ENCODE peak calls at places on chromosome 20, in five cellular contexts. M, L, C, T and A are unnamed samples.

GRCh38 chr20:18032977-18033892 is 24.5 kb downstream of the OVOL2 start:
- DNase-seq in L (no peak), C (no peak), T (no peak), M (peak), A (no peak)

GRCh38 chr20:12970372-12970821 is 38.4 kb upstream of the SPTLC3 start:
- DNase-seq in L (no peak), C (no peak), T (peak), M (no peak), A (no peak)

GRCh38 chr20:16175322-16175721 is 397.9 kb downstream of the KIF16B start:
- DNase-seq in T (no peak), M (no peak), C (no peak), L (no peak), A (no peak)

GRCh38 chr20:35312348-35312747 is 20.1 kb upstream of the FAM83C start:
- DNase-seq in T (peak), M (no peak), L (no peak), C (no peak), A (no peak)

GRCh38 chr20:18983796-18984195 is 170.2 kb downstream of the SCP2D1 start:
- DNase-seq in M (no peak), L (no peak), C (no peak), T (no peak), A (no peak)

GRCh38 chr20:316316-317068 is 8.9 kb upstream of the SOX12 start:
- DNase-seq in T (no peak), L (peak), M (no peak), C (no peak), A (no peak)

GRCh38 chr20:59192533-59192896 is 28.9 kb downstream of the ZNF831 start:
- DNase-seq in M (no peak), C (no peak), T (no peak), L (no peak), A (no peak)

GRCh38 chr20:58006346-58007316 is 221.8 kb downstream of the ANKRD60 start:
- DNase-seq in C (no peak), T (no peak), L (peak), M (no peak), A (no peak)

GRCh38 chr20:45419188-45420091 is 3.5 kb downstream of the PIGT start:
- DNase-seq in L (no peak), C (no peak), M (peak), T (peak), A (peak)
- TF ChIP-seq POLR2A in L (no peak), C (no peak), M (peak), T (no peak), A (no peak)

GRCh38 chr20:54110457-54110856 is 40.1 kb upstream of the BCAS1 start:
- DNase-seq in C (no peak), L (no peak), M (no peak), T (no peak), A (no peak)
- TF ChIP-seq POLR2A in C (no peak), L (no peak), M (no peak), T (no peak), A (no peak)

GRCh38 chr20:2651772-2652723 is at the start of gene NOP56:
- DNase-seq in L (peak), M (peak), T (peak), C (peak), A (peak)
- TF ChIP-seq POLR2A in L (peak), M (peak), T (peak), C (peak), A (peak)

GRCh38 chr20:41249371-41249770 is 68.2 kb downstream of the ZHX3 start:
- DNase-seq in T (peak), L (no peak), M (no peak), C (no peak), A (peak)
- TF ChIP-seq POLR2A in T (no peak), L (no peak), M (no peak), C (no peak), A (no peak)

GRCh38 chr20:50397058-50397457 is 113.1 kb upstream of the PTPN1 start:
- DNase-seq in L (no peak), M (no peak), C (no peak), T (no peak), A (no peak)

GRCh38 chr20:50398064-50398463 is 112.1 kb upstream of the PTPN1 start:
- DNase-seq in L (no peak), M (no peak), T (no peak), C (no peak), A (no peak)

GRCh38 chr20:50399003-50399916 is 110.9 kb upstream of the PTPN1 start:
- DNase-seq in L (no peak), M (no peak), T (peak), C (no peak), A (no peak)

GRCh38 chr20:50399917-50400704 is 110.1 kb upstream of the PTPN1 start:
- DNase-seq in T (peak), L (no peak), M (no peak), C (no peak), A (no peak)

GRCh38 chr20:50398471-50399002 is 111.6 kb upstream of the PTPN1 start:
- DNase-seq in L (no peak), C (no peak), T (no peak), M (no peak), A (no peak)
- TF ChIP-seq POLR2A in L (no peak), C (no peak), T (no peak), M (no peak), A (no peak)